ENCODE peak calls at places on chromosomes 6 and 20, in five cellular contexts. L is IMR-90, A is stomach, M is heart right ventricle, T is MM.1S. R is an unnamed sample.

GRCh38 chr6:150016324-150017185 is 8.8 kb downstream of the RAET1L start:
- DNase-seq in A (peak; percentile 67), L (peak; percentile 61), M (no peak), T (peak; percentile 52), R (peak; percentile 50)

GRCh38 chr6:135901776-135902524 is 50.4 kb downstream of the PDE7B start:
- DNase-seq in T (no peak), L (peak; percentile 96), M (no peak), A (no peak), R (no peak)

GRCh38 chr6:155141002-155141401 is 122.8 kb upstream of the CLDN20 start:
- DNase-seq in T (no peak), M (no peak), A (no peak), L (no peak), R (no peak)

GRCh38 chr6:138805431-138805830 is 9.5 kb downstream of the ECT2L start:
- DNase-seq in M (no peak), T (no peak), L (peak; percentile 68), A (no peak), R (no peak)

GRCh38 chr6:20891161-20891560 is 356.9 kb downstream of the CDKAL1 start:
- DNase-seq in A (no peak), L (no peak), T (no peak), M (no peak), R (no peak)

GRCh38 chr20:48735112-48735511 is 92.7 kb downstream of the PREX1 start:
- DNase-seq in T (no peak), A (no peak), L (no peak), M (no peak), R (no peak)

GRCh38 chr6:134640229-134640628 is 309.7 kb downstream of the ALDH8A1 start:
- DNase-seq in T (peak; percentile 5), M (no peak), L (no peak), A (no peak), R (no peak)

GRCh38 chr6:31829633-31830492 is 2.3 kb downstream of the HSPA1B start:
- DNase-seq in A (no peak), M (no peak), L (peak; percentile 56), T (peak; percentile 63), R (peak; percentile 38)

GRCh38 chr6:33169286-33170175 is 22.7 kb downstream of the COL11A2 start:
- DNase-seq in L (no peak), A (no peak), M (no peak), T (no peak), R (no peak)

GRCh38 chr20:60586417-60587105 is 628.3 kb downstream of the CDH26 start:
- DNase-seq in M (peak; percentile 50), A (no peak), L (no peak), T (no peak), R (no peak)

GRCh38 chr20:20134941-20135572 is 82.7 kb downstream of the CFAP61 start:
- DNase-seq in A (no peak), L (no peak), M (no peak), T (no peak), R (no peak)

GRCh38 chr6:39812853-39813533 is 20.8 kb downstream of the DAAM2 start:
- DNase-seq in T (peak; percentile 76), A (no peak), M (no peak), L (peak; percentile 68), R (no peak)
- TF ChIP-seq CTCF in T (peak; percentile 7), A (peak; percentile 13), M (no peak), L (peak; percentile 39), R (no peak)

GRCh38 chr20:34956041-34956458 is 382 bp downstream of the MYH7B start:
- DNase-seq in M (no peak), L (no peak), A (no peak), T (no peak), R (no peak)

GRCh38 chr20:34956751-34957472 is 1.2 kb downstream of the MYH7B start:
- DNase-seq in L (no peak), A (no peak), M (no peak), T (no peak), R (no peak)

GRCh38 chr20:34955232-34956040 is at the start of the genes GSS and MYH7B:
- DNase-seq in T (peak; percentile 97), L (peak; percentile 93), M (peak; percentile 99), A (peak; percentile 100), R (peak; percentile 98)

GRCh38 chr20:34953960-34954359 is 1.6 kb downstream of the GSS start:
- DNase-seq in A (no peak), T (no peak), L (no peak), M (no peak), R (no peak)

GRCh38 chr20:34954905-34955231 is 738 bp downstream of the GSS start:
- DNase-seq in A (peak; percentile 28), T (no peak), L (peak; percentile 42), M (no peak), R (peak; percentile 59)
- H3K4me1 ChIP-seq in A (peaks cover 25% of the 10 kb centered on the region), T (peaks cover 8% of the 10 kb centered on the region), L (peaks cover 3% of the 10 kb centered on the region), M (peaks cover 12% of the 10 kb centered on the region), R (peaks cover 4% of the 10 kb centered on the region)

GRCh38 chr6:113995632-113996031 is 24.7 kb upstream of the HDAC2 start:
- DNase-seq in L (peak; percentile 98), M (peak; percentile 26), T (no peak), A (no peak), R (peak; percentile 72)
- H3K4me3 ChIP-seq in L (no peak overlapping the region), M (no peak overlapping the region), T (no peak overlapping the region), A (no peak overlapping the region), R (no peak overlapping the region)

DNA sequence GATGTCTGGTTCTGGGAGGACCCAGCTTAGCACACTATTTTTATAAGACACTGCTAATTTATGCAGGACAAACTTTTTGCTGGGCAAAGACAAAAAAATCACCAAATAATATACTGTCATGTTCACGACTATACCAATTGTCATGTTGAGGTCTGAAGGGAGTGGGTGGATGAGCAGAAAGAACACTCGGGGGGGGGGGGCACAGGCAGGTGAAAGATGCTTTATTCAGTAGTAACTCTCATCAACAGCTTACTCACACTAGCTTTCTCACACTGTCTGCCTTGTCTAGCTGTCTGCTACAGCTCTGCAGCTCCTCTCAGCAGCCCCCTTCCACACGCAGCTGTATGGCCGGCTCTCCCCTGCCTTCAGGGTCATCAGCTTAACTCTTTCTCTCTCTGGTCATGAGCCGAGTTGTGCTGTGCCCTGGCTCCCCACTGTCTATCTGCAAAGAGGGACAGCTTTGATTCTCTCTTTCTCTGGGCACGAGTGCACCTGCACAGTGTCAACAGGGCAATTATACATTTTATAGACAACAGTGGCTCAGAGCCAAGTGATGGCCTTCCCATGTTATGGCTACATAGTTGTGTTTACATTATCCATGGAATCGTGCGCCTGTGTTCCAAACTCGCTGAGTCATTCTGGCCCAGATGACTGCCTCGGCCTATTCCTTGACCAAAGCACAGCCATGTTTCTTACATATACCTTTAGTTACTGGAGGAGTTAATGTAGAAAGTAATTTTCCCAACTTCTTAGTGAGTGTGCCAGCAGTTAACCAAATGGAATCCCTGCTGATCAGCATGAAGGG is 187.7 kb upstream of the PRSS16 start:
- DNase-seq in A (no peak), L (peak; percentile 20), M (no peak), T (no peak), R (peak; percentile 48)
- TF ChIP-seq CTCF in A (no peak), L (no peak), M (no peak), T (no peak), R (no peak)

GRCh38 chr6:132062626-132063025 is 111.5 kb upstream of the CCN2 start:
- DNase-seq in A (no peak), L (peak; percentile 33), T (no peak), M (no peak), R (no peak)

GRCh38 chr6:132063204-132063603 is 112.0 kb upstream of the CCN2 start:
- DNase-seq in T (no peak), A (no peak), M (no peak), L (peak; percentile 83), R (no peak)

GRCh38 chr6:132060591-132060990 is 109.4 kb upstream of the CCN2 start:
- DNase-seq in L (peak; percentile 97), T (no peak), A (no peak), M (no peak), R (no peak)

GRCh38 chr6:132063738-132064137 is 112.6 kb upstream of the CCN2 start:
- DNase-seq in M (no peak), L (peak; percentile 85), T (no peak), A (no peak), R (no peak)

DNA sequence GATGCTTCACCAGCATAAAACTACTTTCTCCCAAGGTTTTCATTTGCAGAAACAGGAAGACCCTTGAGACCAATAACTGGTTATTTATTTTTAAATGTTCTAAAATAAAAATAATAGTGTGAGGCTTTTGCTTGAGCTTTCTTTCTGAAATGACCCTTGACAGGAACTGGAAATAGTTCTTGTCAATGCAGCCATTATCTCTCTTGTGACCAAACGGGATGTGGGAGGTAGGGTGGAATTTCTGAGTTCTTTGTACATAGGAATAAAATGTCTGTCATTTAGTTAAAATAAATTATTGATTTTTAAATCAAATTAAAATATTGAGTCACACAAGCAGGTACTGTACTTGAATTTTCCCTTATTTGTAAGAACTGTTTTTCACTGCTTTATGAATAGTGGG is 110.2 kb upstream of the CCN2 start:
- DNase-seq in T (no peak), M (no peak), L (no peak), A (no peak), R (no peak)
- H3K4me1 ChIP-seq in T (peaks cover 19% of the 10 kb centered on the region), M (peaks cover 4% of the 10 kb centered on the region), L (peaks cover 16% of the 10 kb centered on the region), A (peaks cover 9% of the 10 kb centered on the region), R (no peaks in the 10 kb centered on the region)

GRCh38 chr6:7727951-7728854 is 2.3 kb downstream of the BMP6 start:
- DNase-seq in A (no peak), L (no peak), M (peak; percentile 33), T (peak; percentile 54), R (peak; percentile 18)
- H3K4me3 ChIP-seq in A (peak overlapping the region; percentile 55), L (peak overlapping the region; percentile 60), M (peak overlapping the region; percentile 65), T (peak overlapping the region; percentile 90), R (peak overlapping the region; percentile 14)

GRCh38 chr6:8195040-8195713 is 92.8 kb upstream of the EEF1E1 start:
- DNase-seq in M (no peak), L (no peak), T (no peak), A (no peak), R (peak; percentile 59)
- TF ChIP-seq CTCF in M (no peak), L (no peak), T (no peak), A (no peak), R (peak; percentile 56)

R was measured in BE2C.